ENCODE peak calls at places on chromosome 2, in six cellular contexts. U, B, O, H, M and Q are unnamed samples.

GRCh38 chr2:15042824-15043223 is 410.3 kb downstream of the LRATD1 start:
- DNase-seq in H (no peak), O (no peak), U (no peak), M (no peak), B (no peak), Q (no peak)

GRCh38 chr2:130760754-130761751 is 5.7 kb downstream of the AMER3 start:
- DNase-seq in U (no peak), O (no peak), H (no peak), B (no peak), M (no peak), Q (no peak)

GRCh38 chr2:113148606-113149552 is 21.5 kb downstream of the IL1RN start:
- DNase-seq in M (no peak), U (no peak), B (no peak), H (no peak), O (no peak), Q (no peak)

GRCh38 chr2:7707723-7708122 is 790.5 kb downstream of the RNF144A start:
- DNase-seq in B (no peak), H (no peak), O (no peak), U (no peak), M (peak; percentile 92), Q (no peak)

GRCh38 chr2:74078467-74078866 is 69.2 kb downstream of the BOLA3 start:
- DNase-seq in B (no peak), M (no peak), O (no peak), U (no peak), H (no peak), Q (no peak)

GRCh38 chr2:110869472-110870446 is 137.4 kb downstream of the ACOXL start:
- DNase-seq in H (no peak), U (no peak), M (peak; percentile 81), O (no peak), B (no peak), Q (no peak)

GRCh38 chr2:46387886-46388515 is 90.8 kb downstream of the EPAS1 start:
- DNase-seq in M (no peak), B (peak; percentile 68), U (no peak), O (no peak), H (no peak), Q (peak; percentile 33)

GRCh38 chr2:171515672-171516298 is 6.5 kb upstream of the CYBRD1 start:
- DNase-seq in U (no peak), B (no peak), O (no peak), H (no peak), M (no peak), Q (no peak)

GRCh38 chr2:211457325-211457724 is 900.9 kb downstream of the CPS1 start:
- DNase-seq in O (no peak), B (no peak), U (no peak), H (no peak), M (no peak), Q (no peak)